ENCODE peak calls at places on chromosomes 5 and 9, in eight cellular contexts. P, T, E, L, X, B, K and M are unnamed samples.

GRCh38 chr9:89007041-89007440 is 15.8 kb downstream of the S1PR3 start:
- DNase-seq in B (no peak), P (peak), L (no peak), K (no peak), E (no peak), T (no peak), X (no peak), M (no peak)

GRCh38 chr5:152560508-152561137 is 155.5 kb upstream of the NMUR2 start:
- DNase-seq in T (peak), K (peak), E (peak), P (peak), L (peak), X (peak), B (peak), M (peak)

GRCh38 chr9:124007157-124007460 is 4.5 kb upstream of the LHX2 start:
- DNase-seq in L (no peak), X (no peak), E (no peak), T (peak), P (no peak), B (peak), K (no peak), M (no peak)

GRCh38 chr5:83341815-83342334 is 129.7 kb upstream of the VCAN start:
- DNase-seq in X (no peak), P (no peak), K (no peak), T (no peak), B (no peak), L (no peak), E (no peak), M (no peak)

GRCh38 chr9:32565967-32566366 is 7.0 kb downstream of the NDUFB6 start:
- DNase-seq in T (no peak), B (no peak), L (no peak), K (no peak), P (no peak), E (no peak), X (no peak), M (no peak)

GRCh38 chr9:18185196-18185595 is 288.8 kb upstream of the ADAMTSL1 start:
- DNase-seq in B (peak), X (peak), L (no peak), T (no peak), P (peak), K (peak), E (no peak), M (no peak)

GRCh38 chr9:121464968-121465367 is 34.7 kb downstream of the GGTA1 start:
- DNase-seq in L (no peak), X (no peak), E (no peak), K (no peak), B (no peak), P (no peak), T (no peak), M (no peak)

GRCh38 chr9:121383715-121384114 is 13.7 kb upstream of the STOM start:
- DNase-seq in E (no peak), L (no peak), B (no peak), K (no peak), X (no peak), P (no peak), T (no peak), M (no peak)

GRCh38 chr5:98807806-98808205 is 34.3 kb downstream of the RGMB start:
- DNase-seq in X (no peak), P (no peak), B (no peak), K (no peak), L (no peak), T (no peak), E (no peak), M (no peak)

GRCh38 chr5:124343451-124343867 is 403.0 kb downstream of the ZNF608 start:
- DNase-seq in E (no peak), K (no peak), T (no peak), B (no peak), P (peak), L (no peak), X (peak), M (peak)

GRCh38 chr9:109101202-109101595 is 18.5 kb downstream of the TMEM245 start:
- DNase-seq in P (no peak), K (no peak), T (no peak), L (no peak), B (no peak), E (no peak), X (no peak), M (no peak)

GRCh38 chr9:117411547-117411946 is 3.3 kb downstream of the ASTN2 start:
- DNase-seq in T (peak), B (peak), X (peak), K (peak), L (peak), P (peak), E (no peak), M (peak)

GRCh38 chr9:108519417-108519816 is 336.4 kb downstream of the ACTL7B start:
- DNase-seq in P (no peak), K (no peak), X (no peak), B (no peak), T (no peak), L (no peak), E (no peak), M (no peak)

GRCh38 chr5:84272776-84273516 is 111.7 kb downstream of the EDIL3 start:
- DNase-seq in P (no peak), T (peak), B (no peak), X (peak), E (no peak), L (no peak), K (no peak), M (no peak)

GRCh38 chr5:154320690-154321089 is 125.1 kb upstream of the SAP30L start:
- DNase-seq in E (no peak), T (no peak), B (no peak), K (no peak), P (no peak), L (no peak), X (no peak), M (peak)

GRCh38 chr5:149397530-149397929 is 18.4 kb upstream of the IL17B start:
- DNase-seq in P (peak), T (no peak), L (no peak), X (no peak), K (no peak), B (no peak), E (no peak), M (peak)

GRCh38 chr9:7452378-7452777 is 347.2 kb downstream of the DMAC1 start:
- DNase-seq in L (no peak), B (no peak), E (no peak), K (no peak), T (no peak), X (no peak), P (no peak), M (peak)

GRCh38 chr9:70049236-70049635 is 5.6 kb downstream of the MAMDC2 start:
- DNase-seq in K (peak), B (no peak), P (peak), X (peak), E (no peak), T (no peak), L (no peak), M (peak)

GRCh38 chr5:71946631-71947030 is 160.6 kb upstream of the MAP1B start:
- DNase-seq in L (no peak), E (no peak), B (no peak), K (peak), P (no peak), T (no peak), X (no peak), M (no peak)

GRCh38 chr9:70672136-70672535 is 257.7 kb upstream of the KLF9 start:
- DNase-seq in T (no peak), E (no peak), K (no peak), B (no peak), X (no peak), P (no peak), L (no peak), M (peak)

GRCh38 chr5:144368556-144368955 is 197.9 kb downstream of the KCTD16 start:
- DNase-seq in T (no peak), X (peak), K (no peak), E (no peak), L (no peak), P (no peak), B (no peak), M (peak)

GRCh38 chr5:111058064-111058463 is 13.4 kb upstream of the TSLP start:
- DNase-seq in X (peak), E (no peak), T (no peak), K (no peak), P (no peak), B (no peak), L (no peak), M (no peak)

GRCh38 chr5:8843766-8844165 is 702.1 kb downstream of the SEMA5A start:
- DNase-seq in P (peak), E (no peak), B (no peak), L (no peak), X (no peak), K (no peak), T (peak), M (peak)

GRCh38 chr5:883475-884181 is 9.0 kb downstream of the BRD9 start:
- DNase-seq in K (no peak), L (no peak), B (no peak), X (no peak), T (no peak), E (no peak), P (no peak), M (no peak)

DNA sequence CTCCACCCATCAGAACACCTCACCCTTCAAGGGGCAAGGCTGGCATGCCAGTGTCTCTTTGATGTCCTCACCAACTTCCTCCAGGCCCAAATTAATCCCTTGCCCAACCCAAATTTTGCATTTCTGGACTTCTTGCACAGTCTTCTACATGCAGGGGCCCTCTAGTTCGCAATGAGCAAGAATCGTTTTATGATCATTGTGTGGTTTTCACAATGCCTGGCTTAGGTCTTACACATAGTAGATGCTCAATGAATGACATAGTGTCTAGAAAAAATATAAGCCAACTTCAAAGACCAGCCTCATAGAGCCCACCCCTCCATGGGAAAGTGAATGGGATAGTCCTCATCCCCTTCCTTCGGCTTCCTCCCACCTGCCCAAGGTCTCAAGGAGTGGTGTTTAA is 9.8 kb upstream of the ESM1 start:
- DNase-seq in E (no peak), P (no peak), T (no peak), L (no peak), X (no peak), K (no peak), B (no peak), M (no peak)
- TF ChIP-seq EZH2phosphoT487 in E (no peak), P (no peak), T (no peak), L (no peak), X (no peak), K (no peak), B (no peak), M (no peak)

DNA sequence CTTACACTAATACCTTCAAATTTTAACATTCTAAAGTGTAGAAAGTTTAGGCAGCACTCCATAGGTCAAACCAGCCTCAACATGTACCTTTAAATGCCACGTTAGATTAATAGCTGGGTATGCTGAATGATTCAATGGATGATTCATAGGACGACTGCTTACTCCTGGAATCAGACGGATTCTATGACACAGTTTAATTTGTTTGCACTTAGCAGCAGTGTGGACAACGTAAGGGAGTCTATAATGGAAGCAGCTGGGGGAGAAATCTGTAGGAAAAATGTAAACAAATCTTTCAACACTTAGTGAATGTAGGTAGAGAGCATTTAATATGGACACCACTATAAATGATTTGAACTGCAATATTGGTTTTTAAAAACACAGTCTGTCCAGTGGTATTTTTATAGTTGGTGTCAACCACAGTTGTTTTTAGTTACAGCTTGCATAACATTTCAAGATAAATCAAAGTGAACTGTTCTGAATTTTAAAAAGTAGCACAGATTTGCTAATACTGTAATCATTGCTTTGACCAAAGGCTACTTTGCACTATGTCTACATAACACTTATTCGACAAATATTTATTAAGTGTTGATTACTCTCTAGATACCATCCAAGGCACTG is 701.5 kb upstream of the MEF2C start:
- DNase-seq in P (no peak), T (no peak), X (peak), E (peak), K (no peak), L (no peak), B (no peak), M (peak)
- TF ChIP-seq EZH2phosphoT487 in P (no peak), T (no peak), X (no peak), E (no peak), K (no peak), L (no peak), B (no peak), M (no peak)

DNA sequence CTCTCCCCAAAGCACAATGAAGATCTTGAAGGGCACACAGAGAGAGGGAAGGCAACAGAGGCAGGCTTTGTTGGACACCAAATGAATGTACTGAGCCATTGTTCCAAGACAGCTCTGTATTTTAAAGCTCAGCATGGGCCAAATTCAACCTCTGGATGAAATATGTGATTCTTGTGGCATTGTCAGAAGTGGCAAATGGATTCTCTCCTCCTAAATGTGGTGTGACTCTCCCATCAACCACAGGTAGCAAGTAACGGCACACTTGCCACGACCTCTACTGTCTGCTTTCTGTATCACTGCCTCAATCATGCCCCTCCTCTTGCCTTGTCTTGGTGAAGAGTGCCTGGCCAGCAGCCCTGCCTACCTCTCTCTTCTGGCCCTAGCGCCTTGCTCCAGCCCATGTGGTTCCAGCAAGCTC is 6.1 kb upstream of the MOB3B start:
- DNase-seq in B (peak), T (peak), E (no peak), L (peak), X (no peak), K (no peak), P (no peak), M (no peak)
- TF ChIP-seq EZH2phosphoT487 in B (no peak), T (no peak), E (no peak), L (no peak), X (no peak), K (no peak), P (no peak), M (no peak)

DNA sequence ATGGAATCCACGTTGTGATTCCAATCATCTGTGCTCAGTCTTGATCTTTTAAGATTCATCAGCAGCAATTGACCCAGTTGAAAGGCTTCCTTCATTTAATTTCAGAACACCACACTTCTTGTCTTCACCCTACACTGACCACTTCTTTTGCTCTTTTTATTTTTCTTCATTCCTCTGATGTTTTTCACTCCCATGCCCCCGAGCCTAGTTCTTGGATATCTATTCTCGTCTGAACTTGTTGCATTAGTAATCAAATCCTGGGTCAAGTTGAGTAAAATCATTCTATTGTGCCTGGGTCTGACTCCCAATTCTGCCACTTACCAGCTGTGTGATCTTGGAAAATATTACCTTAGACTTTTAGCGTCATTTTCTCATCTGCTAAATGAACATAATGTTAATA is 356.5 kb downstream of the CDH12 start:
- DNase-seq in T (no peak), B (no peak), K (no peak), E (no peak), P (no peak), L (no peak), X (no peak), M (no peak)
- TF ChIP-seq EZH2phosphoT487 in T (no peak), B (no peak), K (no peak), E (no peak), P (no peak), L (no peak), X (no peak), M (no peak)

DNA sequence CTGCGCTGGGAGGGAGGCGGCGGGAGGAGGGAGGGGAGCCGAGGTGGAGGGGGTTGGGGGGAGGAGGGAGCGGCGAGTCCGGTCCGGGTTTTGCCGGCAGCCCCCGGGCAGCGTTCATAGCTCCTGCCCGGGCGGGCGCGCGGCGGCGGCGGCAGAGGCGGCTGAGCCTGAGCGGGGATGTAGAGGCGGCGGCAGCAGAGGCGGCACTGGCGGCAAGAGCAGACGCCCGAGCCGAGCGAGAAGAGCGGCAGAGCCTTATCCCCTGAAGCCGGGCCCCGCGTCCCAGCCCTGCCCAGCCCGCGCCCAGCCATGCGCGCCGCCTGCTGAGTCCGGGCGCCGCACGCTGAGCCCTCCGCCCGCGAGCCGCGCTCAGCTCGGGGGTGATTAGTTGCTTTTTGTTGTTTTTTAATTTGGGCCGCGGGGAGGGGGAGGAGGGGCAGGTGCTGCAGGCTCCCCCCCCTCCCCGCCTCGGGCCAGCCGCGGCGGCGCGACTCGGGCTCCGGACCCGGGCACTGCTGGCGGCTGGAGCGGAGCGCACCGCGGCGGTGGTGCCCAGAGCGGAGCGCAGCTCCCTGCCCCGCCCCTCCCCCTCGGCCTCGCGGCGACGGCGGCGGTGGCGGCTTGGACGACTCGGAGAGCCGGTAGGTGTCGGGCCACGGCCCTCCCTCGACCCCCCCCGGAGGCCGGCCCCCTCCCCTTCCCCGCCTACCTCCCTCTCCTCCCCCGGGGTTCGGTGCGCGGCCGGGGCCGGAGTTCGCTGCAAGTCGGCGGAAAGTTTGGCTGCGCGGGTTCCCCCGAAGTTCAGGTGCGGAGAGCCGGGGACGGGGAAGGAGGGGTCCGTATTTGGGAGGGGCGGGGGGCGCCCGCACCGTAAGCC is at the start of gene CXXC5:
- DNase-seq in X (peak), K (peak), P (peak), B (peak), L (peak), T (peak), E (no peak), M (peak)
- TF ChIP-seq EZH2phosphoT487 in X (no peak), K (no peak), P (no peak), B (no peak), L (no peak), T (peak), E (no peak), M (no peak)

GRCh38 chr5:179608131-179608581 is 15.3 kb downstream of the HNRNPH1 start:
- DNase-seq in P (no peak), L (peak), E (no peak), T (no peak), K (peak), B (no peak), X (no peak), M (no peak)

GRCh38 chr5:179605026-179605833 is 18.2 kb downstream of the HNRNPH1 start:
- DNase-seq in P (peak), E (no peak), T (no peak), B (no peak), X (no peak), L (no peak), K (no peak), M (peak)

GRCh38 chr5:179607449-179607931 is 16.0 kb downstream of the HNRNPH1 start:
- DNase-seq in B (no peak), P (no peak), X (no peak), L (no peak), T (no peak), K (no peak), E (no peak), M (peak)

GRCh38 chr5:179606910-179607448 is 16.5 kb downstream of the HNRNPH1 start:
- DNase-seq in X (no peak), E (no peak), P (no peak), B (no peak), L (no peak), K (no peak), T (no peak), M (no peak)

GRCh38 chr5:179606071-179606909 is 17.2 kb downstream of the HNRNPH1 start:
- DNase-seq in E (no peak), P (no peak), L (no peak), K (no peak), T (no peak), B (no peak), X (no peak), M (no peak)
- TF ChIP-seq EZH2phosphoT487 in E (no peak), P (no peak), L (no peak), K (no peak), T (no peak), B (no peak), X (no peak), M (no peak)

GRCh38 chr5:27524515-27524914 is 486.1 kb upstream of the CDH9 start:
- DNase-seq in X (no peak), E (no peak), L (no peak), B (no peak), P (no peak), K (no peak), T (no peak), M (no peak)
- TF ChIP-seq EZH2phosphoT487 in X (no peak), E (no peak), L (no peak), B (no peak), P (no peak), K (no peak), T (no peak), M (no peak)

DNA sequence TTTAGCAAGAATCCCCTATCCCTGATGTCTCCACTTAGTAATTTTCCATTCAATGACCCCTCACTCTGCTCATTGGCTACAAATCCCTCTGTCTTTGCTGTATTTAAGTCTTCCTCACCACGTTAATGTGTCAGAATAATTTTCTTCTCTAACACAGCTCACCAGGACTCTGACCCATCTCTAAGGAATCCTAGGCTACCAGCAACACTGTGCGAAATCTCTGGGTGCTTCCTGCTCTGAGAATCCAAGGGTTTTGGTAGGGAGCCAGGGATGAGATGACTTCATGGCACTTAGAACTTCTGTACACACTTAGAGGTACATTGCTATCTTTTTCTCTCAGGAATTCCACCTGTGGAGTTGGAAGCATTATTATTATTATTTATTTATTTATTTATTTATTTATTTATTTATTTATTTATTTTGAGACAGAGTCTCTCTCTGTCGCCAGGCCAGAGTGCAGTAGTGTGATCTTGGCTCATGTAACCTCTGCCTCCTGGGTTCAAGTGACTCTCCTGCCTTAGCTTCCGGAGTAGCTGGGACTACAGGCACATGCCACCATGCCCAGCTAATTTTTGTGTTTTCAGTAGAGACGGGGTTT is 53.5 kb downstream of the FOXI1 start:
- DNase-seq in X (peak), T (no peak), P (no peak), L (no peak), E (no peak), B (no peak), K (no peak), M (peak)
- TF ChIP-seq EZH2phosphoT487 in X (no peak), T (no peak), P (no peak), L (no peak), E (no peak), B (no peak), K (no peak), M (no peak)